ENCODE peak calls at places on chromosomes 1 and 21, in six cellular contexts. F is frontal cortex, B is PC-9, C is cardiac fibroblast, G is mammary epithelial cell, K is KG1. J is an unnamed sample.

GRCh38 chr1:173798078-173798477 is 26.4 kb upstream of the DARS2 start:
- DNase-seq in F (no peak), B (no peak), C (peak), G (peak), K (no peak), J (no peak)

GRCh38 chr21:42118121-42118795 is 47.1 kb downstream of the UMODL1 start:
- DNase-seq in F (no peak), B (no peak), C (no peak), G (no peak), K (peak), J (no peak)

GRCh38 chr1:24765308-24765988 is 20.2 kb downstream of the CLIC4 start:
- DNase-seq in F (no peak), B (no peak), C (peak), G (no peak), K (no peak), J (no peak)

GRCh38 chr1:72034827-72035226 is 247.5 kb downstream of the NEGR1 start:
- DNase-seq in F (no peak), B (no peak), C (no peak), G (no peak), K (no peak), J (no peak)

GRCh38 chr1:221998186-221998612 is 256.3 kb upstream of the DUSP10 start:
- DNase-seq in F (no peak), B (no peak), C (peak), G (no peak), K (no peak), J (no peak)

GRCh38 chr1:183945432-183946308 is 91.9 kb downstream of the COLGALT2 start:
- DNase-seq in F (no peak), B (no peak), C (no peak), G (no peak), K (no peak), J (no peak)

GRCh38 chr1:205226868-205227583 is 720 bp upstream of the TMCC2 start:
- DNase-seq in F (no peak), B (no peak), C (peak), G (peak), K (no peak), J (peak)

GRCh38 chr1:68183895-68184294 is 48.4 kb downstream of the WLS start:
- DNase-seq in F (no peak), B (no peak), C (no peak), G (no peak), K (no peak), J (no peak)

GRCh38 chr1:17239420-17239819 is 9.5 kb upstream of the PADI3 start:
- DNase-seq in F (peak), B (peak), C (peak), G (peak), K (peak), J (peak)

GRCh38 chr1:237043846-237044636 is 2.1 kb downstream of the RYR2 start:
- DNase-seq in F (no peak), B (no peak), C (no peak), G (no peak), K (no peak), J (no peak)

GRCh38 chr1:167373398-167373797 is 144.9 kb downstream of the CD247 start:
- DNase-seq in F (no peak), B (no peak), C (no peak), G (no peak), K (no peak), J (no peak)

GRCh38 chr1:68207129-68207689 is 25.1 kb downstream of the WLS start:
- DNase-seq in F (no peak), B (no peak), C (peak), G (no peak), K (no peak), J (no peak)

GRCh38 chr1:158025576-158026230 is 32.3 kb downstream of the KIRREL1 start:
- DNase-seq in F (no peak), B (no peak), C (no peak), G (no peak), K (no peak), J (no peak)

GRCh38 chr1:160629286-160630210 is 17.3 kb downstream of the SLAMF1 start:
- DNase-seq in F (no peak), B (no peak), C (no peak), G (no peak), K (no peak), J (no peak)

GRCh38 chr1:226702957-226703831 is 35.9 kb downstream of the ITPKB start:
- DNase-seq in F (peak), B (peak), C (peak), G (peak), K (peak), J (peak)

GRCh38 chr1:40239626-40240025 is 8.1 kb upstream of the TMCO2 start:
- DNase-seq in F (no peak), B (no peak), C (no peak), G (no peak), K (no peak), J (no peak)

GRCh38 chr1:36125129-36125991 is at the start of gene COL8A2:
- DNase-seq in F (no peak), B (peak), C (no peak), G (no peak), K (no peak), J (no peak)

GRCh38 chr1:153220606-153221303 is 3.4 kb downstream of the PRR9 start:
- DNase-seq in F (peak), B (no peak), C (no peak), G (no peak), K (no peak), J (no peak)

GRCh38 chr21:46097826-46098286 is at the start of gene COL6A2:
- DNase-seq in F (no peak), B (peak), C (peak), G (no peak), K (no peak), J (peak)

GRCh38 chr1:233097546-233098254 is 147.3 kb downstream of the NTPCR start:
- DNase-seq in F (no peak), B (no peak), C (peak), G (peak), K (no peak), J (no peak)

GRCh38 chr1:202781180-202781579 is 27.0 kb downstream of the KDM5B start:
- DNase-seq in F (no peak), B (no peak), C (no peak), G (no peak), K (no peak), J (no peak)

GRCh38 chr1:152227310-152227928 is 3.4 kb upstream of the HRNR start:
- DNase-seq in F (no peak), B (no peak), C (peak), G (peak), K (no peak), J (peak)

GRCh38 chr1:217332426-217333065 is 298.3 kb downstream of the GPATCH2 start:
- DNase-seq in F (no peak), B (no peak), C (peak), G (no peak), K (no peak), J (no peak)

GRCh38 chr1:36099681-36100341 is 11.1 kb downstream of the ADPRS start:
- DNase-seq in F (peak), B (peak), C (peak), G (peak), K (peak), J (peak)

GRCh38 chr1:156060937-156061636 is at the start of gene RAB25:
- DNase-seq in F (no peak), B (peak), C (no peak), G (peak), K (no peak), J (peak)

GRCh38 chr1:56331892-56332567 is 247.3 kb downstream of the PLPP3 start:
- DNase-seq in F (no peak), B (no peak), C (no peak), G (peak), K (no peak), J (no peak)

GRCh38 chr21:17045214-17045835 is 467.5 kb upstream of the CXADR start:
- DNase-seq in F (no peak), B (no peak), C (peak), G (peak), K (no peak), J (peak)

GRCh38 chr1:191714810-191715209 is 443.5 kb upstream of the RGS18 start:
- DNase-seq in F (no peak), B (no peak), C (no peak), G (no peak), K (no peak), J (no peak)

GRCh38 chr1:43329995-43330751 is 7.4 kb upstream of the MPL start:
- DNase-seq in F (no peak), B (peak), C (peak), G (peak), K (no peak), J (peak)

GRCh38 chr1:207007352-207008033 is 25.1 kb downstream of the C1orf116 start:
- DNase-seq in F (no peak), B (peak), C (peak), G (peak), K (no peak), J (no peak)

GRCh38 chr1:38508272-38508671 is 351.3 kb downstream of the RRAGC start:
- DNase-seq in F (no peak), B (no peak), C (no peak), G (no peak), K (no peak), J (no peak)

GRCh38 chr1:108050134-108050533 is 85.2 kb upstream of the VAV3 start:
- DNase-seq in F (no peak), B (no peak), C (no peak), G (no peak), K (peak), J (no peak)

GRCh38 chr1:25006770-25007169 is 76.7 kb upstream of the RUNX3 start:
- DNase-seq in F (no peak), B (no peak), C (peak), G (no peak), K (no peak), J (peak)

J was measured in T47D.